ENCODE peak calls at places on chromosome 2, in four cellular contexts. M, O, F and T are unnamed samples.

GRCh38 chr2:218285604-218286003 is 6.7 kb downstream of the TMBIM1 start:
- DNase-seq in M (peak), O (peak), F (no peak), T (no peak)

GRCh38 chr2:60297296-60298010 is 256.0 kb downstream of the BCL11A start:
- DNase-seq in M (no peak), O (no peak), F (no peak), T (no peak)

GRCh38 chr2:130836501-130837174 is at the start of gene ARHGEF4:
- DNase-seq in M (no peak), O (no peak), F (no peak), T (peak)

GRCh38 chr2:190978389-190979053 is 35.5 kb downstream of the STAT1 start:
- DNase-seq in M (no peak), O (no peak), F (no peak), T (no peak)

GRCh38 chr2:83665894-83666293 is 793.2 kb downstream of the SUCLG1 start:
- DNase-seq in M (no peak), O (no peak), F (no peak), T (no peak)

GRCh38 chr2:101912545-101912944 is 79.2 kb upstream of the IL1R2 start:
- DNase-seq in M (no peak), O (no peak), F (no peak), T (peak)

GRCh38 chr2:70705160-70705850 is 62.7 kb downstream of the ADD2 start:
- DNase-seq in M (no peak), O (no peak), F (no peak), T (no peak)

GRCh38 chr2:16626497-16626896 is 39.1 kb downstream of the CYRIA start:
- DNase-seq in M (peak), O (peak), F (peak), T (no peak)

GRCh38 chr2:102041351-102041750 is 49.6 kb downstream of the IL1R2 start:
- DNase-seq in M (peak), O (no peak), F (no peak), T (no peak)

GRCh38 chr2:134206573-134206972 is 47.3 kb upstream of the MGAT5 start:
- DNase-seq in M (peak), O (peak), F (no peak), T (no peak)

GRCh38 chr2:134718095-134718955 is 475 bp downstream of the TMEM163 start:
- DNase-seq in M (no peak), O (no peak), F (no peak), T (no peak)

GRCh38 chr2:31012384-31012783 is 125.9 kb downstream of the GALNT14 start:
- DNase-seq in M (no peak), O (no peak), F (no peak), T (no peak)

GRCh38 chr2:72605836-72606442 is 219.9 kb downstream of the EXOC6B start:
- DNase-seq in M (no peak), O (no peak), F (no peak), T (peak)

GRCh38 chr2:72971036-72971435 is 53.7 kb downstream of the EMX1 start:
- DNase-seq in M (no peak), O (no peak), F (no peak), T (no peak)

GRCh38 chr2:144468823-144469595 is 50.9 kb downstream of the ZEB2 start:
- DNase-seq in M (no peak), O (no peak), F (no peak), T (no peak)
- H3K4me3 ChIP-seq in M (no peak), O (no peak), F (no peak), T (no peak)

GRCh38 chr2:7027961-7028655 is 110.9 kb downstream of the RNF144A start:
- DNase-seq in M (no peak), O (no peak), F (no peak), T (no peak)

GRCh38 chr2:7028846-7029245 is 111.6 kb downstream of the RNF144A start:
- DNase-seq in M (no peak), O (no peak), F (no peak), T (no peak)

GRCh38 chr2:7030810-7031209 is 113.6 kb downstream of the RNF144A start:
- DNase-seq in M (no peak), O (no peak), F (no peak), T (no peak)

GRCh38 chr2:7027436-7027835 is 110.2 kb downstream of the RNF144A start:
- DNase-seq in M (no peak), O (no peak), F (no peak), T (no peak)

GRCh38 chr2:7029291-7030059 is 112.3 kb downstream of the RNF144A start:
- DNase-seq in M (no peak), O (no peak), F (no peak), T (no peak)
- TF ChIP-seq CTCF in M (no peak), O (peak), F (no peak), T (no peak)

DNA sequence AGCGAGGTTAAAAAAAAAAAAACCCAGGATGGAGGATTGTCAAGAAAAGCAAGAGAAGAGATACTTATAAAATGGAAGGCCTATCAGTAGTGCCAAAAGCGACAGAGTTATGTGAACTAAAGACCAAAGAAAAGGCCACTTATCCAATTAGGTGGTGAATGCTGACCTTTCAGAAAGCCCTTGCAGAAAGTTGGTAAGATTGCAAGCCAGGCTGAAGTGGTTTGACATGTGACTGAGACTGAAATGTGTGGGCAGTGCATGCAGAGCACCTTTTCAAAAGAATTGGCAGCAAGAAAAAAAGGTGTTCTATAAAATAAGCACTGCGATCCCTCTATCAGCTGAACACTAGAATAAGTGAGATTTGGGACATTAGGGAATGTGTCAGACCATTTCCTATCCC is 379.4 kb upstream of the FAM98A start:
- DNase-seq in M (no peak), O (no peak), F (no peak), T (no peak)
- H3K4me3 ChIP-seq in M (no peak), O (no peak), F (no peak), T (no peak)

DNA sequence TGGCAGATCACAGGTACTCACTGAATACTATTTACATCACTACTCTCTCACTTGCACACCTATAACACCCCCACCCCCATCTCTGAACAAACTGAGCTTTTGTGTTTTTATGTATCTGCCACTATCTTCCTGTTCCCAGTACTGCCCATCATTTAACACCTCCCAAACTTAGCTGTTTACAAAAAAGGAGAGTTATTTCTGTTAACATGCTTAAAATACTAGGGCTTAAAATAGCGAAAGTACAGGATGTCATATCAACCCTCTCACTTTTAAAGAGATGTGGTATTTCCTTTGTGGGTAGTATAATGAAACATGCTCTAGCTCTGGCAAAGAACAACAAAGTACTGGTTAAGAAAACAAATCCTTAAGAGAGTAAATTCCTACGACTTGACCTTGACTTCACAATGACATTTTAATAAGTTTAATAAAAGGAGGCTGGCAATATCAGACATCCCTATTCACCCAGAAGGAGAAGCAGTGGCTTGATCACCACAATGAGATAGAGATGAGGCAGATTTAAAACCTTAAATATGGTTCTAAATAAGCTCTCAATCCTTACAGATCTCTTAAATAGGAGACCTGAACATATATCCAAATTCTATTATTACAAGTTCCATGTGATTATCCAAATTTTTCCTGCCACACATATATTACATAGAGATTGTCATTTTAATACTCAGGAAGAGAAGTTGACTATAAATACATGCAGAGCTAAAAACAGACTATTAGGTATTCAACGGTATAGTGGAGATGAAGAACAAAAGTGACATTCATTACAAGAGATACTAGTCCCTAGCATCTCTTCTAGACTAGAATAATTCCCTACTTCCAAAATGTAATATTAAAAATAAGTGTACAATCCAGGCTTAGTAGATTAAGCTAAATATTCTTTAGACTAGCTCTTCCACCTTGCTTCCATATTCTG is 36.9 kb downstream of the TRAK2 start:
- DNase-seq in M (no peak), O (no peak), F (no peak), T (peak)
- TF ChIP-seq CTCF in M (no peak), O (no peak), F (no peak), T (no peak)